ENCODE peak calls at places on chromosomes 3 and 15, in six cellular contexts. O, Y, P, J, V and Q are unnamed samples.

GRCh38 chr3:172104471-172105072 is 65.2 kb downstream of the FNDC3B start:
- DNase-seq in P (no peak), O (peak; percentile 61), J (no peak), Y (peak; percentile 54), V (no peak), Q (peak; percentile 58)

GRCh38 chr15:53880353-53880752 is 97.9 kb upstream of the UNC13C start:
- DNase-seq in V (no peak), Y (no peak), O (no peak), P (no peak), J (no peak), Q (no peak)

GRCh38 chr3:127915937-127916480 is 977 bp downstream of the KBTBD12 start:
- DNase-seq in V (peak; percentile 41), Y (no peak), J (no peak), O (peak; percentile 0), P (no peak), Q (no peak)

GRCh38 chr15:64673866-64674265 is 101.5 kb downstream of the RBPMS2 start:
- DNase-seq in J (no peak), V (no peak), O (no peak), P (no peak), Y (no peak), Q (no peak)

GRCh38 chr3:123071146-123071545 is 4.3 kb downstream of the PDIA5 start:
- DNase-seq in O (peak; percentile 36), J (no peak), Y (no peak), V (peak; percentile 37), P (peak; percentile 23), Q (no peak)

GRCh38 chr3:63979093-63979492 is 44.2 kb downstream of the PSMD6 start:
- DNase-seq in O (peak; percentile 48), V (no peak), P (no peak), Y (peak; percentile 66), J (no peak), Q (no peak)

GRCh38 chr3:52527732-52528595 is 5.7 kb downstream of the NT5DC2 start:
- DNase-seq in P (no peak), Y (no peak), J (no peak), V (no peak), O (no peak), Q (no peak)

GRCh38 chr3:120506828-120507774 is 56.3 kb upstream of the FSTL1 start:
- DNase-seq in O (peak; percentile 36), J (peak; percentile 84), V (peak; percentile 77), P (peak; percentile 32), Y (no peak), Q (peak; percentile 74)

GRCh38 chr15:52289629-52290081 is 5.9 kb downstream of the MYO5C start:
- DNase-seq in Y (no peak), J (peak; percentile 58), V (no peak), P (no peak), O (no peak), Q (no peak)

GRCh38 chr15:48823237-48823636 is 12.4 kb upstream of the CEP152 start:
- DNase-seq in O (peak; percentile 41), Y (no peak), P (no peak), V (peak; percentile 42), J (no peak), Q (no peak)

GRCh38 chr15:52805351-52806283 is 15.5 kb upstream of the ONECUT1 start:
- DNase-seq in J (no peak), P (no peak), O (no peak), Y (no peak), V (peak; percentile 32), Q (no peak)

GRCh38 chr3:57983734-57984518 is 24.3 kb upstream of the FLNB start:
- DNase-seq in J (peak; percentile 87), O (peak; percentile 86), Y (peak; percentile 81), V (peak; percentile 95), P (peak; percentile 88), Q (peak; percentile 81)

GRCh38 chr15:60001642-60002527 is 2.2 kb upstream of the FOXB1 start:
- DNase-seq in P (no peak), J (no peak), V (no peak), O (no peak), Y (no peak), Q (no peak)

GRCh38 chr15:55588070-55588817 is at the start of gene PYGO1:
- DNase-seq in Y (peak; percentile 34), V (peak; percentile 80), O (peak; percentile 59), P (peak; percentile 5), J (peak; percentile 22), Q (peak; percentile 70)

GRCh38 chr3:185732782-185733181 is 92.1 kb downstream of the IGF2BP2 start:
- DNase-seq in V (peak; percentile 85), J (peak; percentile 93), P (peak; percentile 76), Y (peak; percentile 81), O (peak; percentile 84), Q (peak; percentile 93)

GRCh38 chr15:65939901-65940617 is 70.8 kb downstream of the RAB11A start:
- DNase-seq in P (no peak), J (peak; percentile 83), O (peak; percentile 95), V (peak; percentile 95), Y (peak; percentile 85), Q (peak; percentile 76)

GRCh38 chr3:114623420-114624046 is 329.7 kb downstream of the TIGIT start:
- DNase-seq in O (no peak), J (no peak), P (peak; percentile 24), Y (no peak), V (peak; percentile 48), Q (peak; percentile 39)

GRCh38 chr3:346186-346585 is 149.6 kb downstream of the CHL1 start:
- DNase-seq in J (peak; percentile 83), P (no peak), Y (peak; percentile 10), V (no peak), O (peak; percentile 2), Q (no peak)

GRCh38 chr3:188948658-188949400 is 222.9 kb upstream of the TPRG1 start:
- DNase-seq in V (peak; percentile 95), J (peak; percentile 87), Y (peak; percentile 88), O (peak; percentile 99), P (peak; percentile 48), Q (peak; percentile 89)

GRCh38 chr15:56699743-56700142 is 33.6 kb downstream of the ZNF280D start:
- DNase-seq in V (no peak), J (no peak), O (no peak), Y (peak; percentile 3), P (no peak), Q (no peak)

GRCh38 chr15:43185161-43186002 is at the start of gene CCNDBP1:
- DNase-seq in V (peak; percentile 86), P (peak; percentile 88), Y (peak; percentile 77), J (peak; percentile 91), O (peak; percentile 64), Q (peak; percentile 70)

GRCh38 chr3:82157952-82158351 is 396.5 kb upstream of the GBE1 start:
- DNase-seq in O (peak; percentile 65), V (peak; percentile 84), J (peak; percentile 93), P (no peak), Y (peak; percentile 67), Q (peak; percentile 75)

GRCh38 chr3:7733933-7734332 is 767.7 kb upstream of the LMCD1 start:
- DNase-seq in P (no peak), J (no peak), Y (no peak), O (no peak), V (no peak), Q (peak; percentile 78)

GRCh38 chr3:122057676-122058075 is 2.5 kb downstream of the CD86 start:
- DNase-seq in V (no peak), P (no peak), O (no peak), Y (no peak), J (no peak), Q (no peak)

GRCh38 chr3:86930831-86931230 is 60.1 kb downstream of the VGLL3 start:
- DNase-seq in J (peak; percentile 39), O (no peak), P (no peak), Y (no peak), V (peak; percentile 58), Q (no peak)

GRCh38 chr3:12993623-12994356 is 79.4 kb downstream of the IQSEC1 start:
- DNase-seq in P (no peak), V (peak; percentile 50), Y (no peak), J (peak; percentile 30), O (no peak), Q (peak; percentile 19)

GRCh38 chr3:108887777-108888176 is 65.2 kb downstream of the TRAT1 start:
- DNase-seq in V (no peak), P (no peak), Y (no peak), O (no peak), J (no peak), Q (no peak)

GRCh38 chr3:6915898-6916297 is 55.0 kb downstream of the GRM7 start:
- DNase-seq in O (no peak), V (no peak), J (no peak), Y (no peak), P (no peak), Q (no peak)

GRCh38 chr3:195551381-195551978 is 8.4 kb upstream of the PPP1R2 start:
- DNase-seq in O (no peak), V (no peak), Y (no peak), J (peak; percentile 16), P (no peak), Q (no peak)

DNA sequence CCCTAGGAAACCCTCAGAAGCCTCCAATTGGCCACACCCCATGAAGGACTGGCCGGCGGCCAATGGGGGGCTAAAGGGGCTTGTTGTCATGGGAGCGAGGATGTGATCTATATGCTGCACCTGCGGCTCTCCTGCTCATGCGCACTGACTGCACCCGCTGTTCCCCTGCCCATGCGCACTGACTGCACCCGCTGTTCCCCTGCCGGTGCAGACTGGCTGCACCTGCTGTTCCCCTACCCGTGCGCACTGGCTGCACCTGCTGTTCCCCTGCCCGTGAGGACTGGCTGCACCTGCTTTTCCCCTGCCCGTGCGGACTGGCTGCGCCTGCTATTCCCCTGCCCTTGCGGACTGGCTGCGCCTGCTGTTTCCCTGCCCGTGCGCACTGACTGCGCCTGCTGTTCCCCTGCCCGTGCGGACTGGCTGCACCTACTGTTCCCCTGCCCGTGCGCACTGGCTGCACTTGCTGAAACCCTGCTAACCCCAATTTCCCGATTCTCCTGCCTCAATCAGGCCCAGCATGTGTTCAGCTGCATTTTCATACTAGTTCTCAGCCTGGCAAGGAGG is 16.8 kb upstream of the MCCC1 start:
- DNase-seq in J (peak; percentile 48), V (no peak), O (no peak), P (peak; percentile 39), Y (peak; percentile 28), Q (peak; percentile 41)
- TF ChIP-seq EZH2 in J (no peak), V (no peak), O (peak; percentile 27), P (no peak), Y (no peak), Q (no peak)

GRCh38 chr3:124982855-124983254 is 48.3 kb upstream of the MUC13 start:
- DNase-seq in V (no peak), J (no peak), O (no peak), P (no peak), Y (no peak), Q (no peak)
- TF ChIP-seq EZH2 in V (no peak), J (no peak), O (no peak), P (no peak), Y (no peak), Q (no peak)

DNA sequence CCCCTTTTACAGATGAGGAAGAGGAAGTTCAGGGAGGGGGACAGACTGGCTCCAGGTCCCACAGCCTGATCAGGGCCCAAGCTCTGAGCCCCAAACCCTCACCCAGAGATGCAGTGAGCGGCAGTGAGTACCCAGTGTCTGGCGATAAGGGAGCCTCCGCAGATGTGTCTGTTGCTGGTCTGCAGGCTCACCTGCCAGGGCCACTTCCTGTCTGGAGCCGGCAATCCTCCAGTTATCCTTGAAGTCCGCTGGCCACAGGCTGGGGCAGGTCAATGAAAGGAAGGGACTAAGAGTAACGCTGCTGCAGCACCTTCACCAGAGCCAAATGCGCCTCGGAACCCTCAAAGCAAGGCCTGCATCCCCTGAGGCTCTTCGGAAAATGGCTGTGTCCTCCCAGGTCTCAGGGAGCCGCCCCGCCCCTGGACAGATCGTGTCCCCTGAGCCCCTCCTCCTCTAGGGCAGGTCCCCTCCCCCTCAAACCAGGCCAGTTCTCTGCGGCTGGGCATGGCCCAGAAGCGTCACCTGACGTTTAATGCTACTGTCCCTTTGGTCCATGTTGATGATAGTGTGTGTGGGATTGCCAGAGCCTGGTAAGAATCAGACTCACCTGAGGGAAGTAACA is 51.5 kb downstream of the MYL3 start:
- DNase-seq in J (no peak), O (no peak), P (no peak), Y (no peak), V (no peak), Q (no peak)
- TF ChIP-seq EZH2 in J (no peak), O (peak; percentile 32), P (no peak), Y (no peak), V (no peak), Q (no peak)

GRCh38 chr3:38346584-38347410 is at the start of gene XYLB:
- DNase-seq in J (peak; percentile 93), Y (peak; percentile 75), V (peak; percentile 96), O (peak; percentile 54), P (peak; percentile 73), Q (peak; percentile 81)
- TF ChIP-seq EZH2 in J (no peak), Y (no peak), V (no peak), O (no peak), P (no peak), Q (no peak)